ENCODE peak calls at places on chromosomes 16 and 17, in four cellular contexts. One of them, this sample, is unnamed. For H3K4me1 and H3K27me3, the result is how much of the 10 kb centered on the place peaks cover.

GRCh38 chr16:70714526-70715112 is 28.8 kb upstream of the MTSS2 start:
- DNase-seq in neural progenitor cell: no peak
- DNase-seq in IMR-90: no peak
- DNase-seq in endodermal cell: no peak
- DNase-seq in this sample: no peak

GRCh38 chr16:28587386-28587785 is 9.5 kb downstream of the SULT1A2 start:
- DNase-seq in neural progenitor cell: no peak
- DNase-seq in IMR-90: no peak
- DNase-seq in endodermal cell: no peak
- DNase-seq in this sample: no peak

GRCh38 chr17:55300479-55301290 is 35.9 kb downstream of the HLF start:
- DNase-seq in neural progenitor cell: no peak
- DNase-seq in IMR-90: no peak
- DNase-seq in endodermal cell: no peak
- DNase-seq in this sample: no peak

GRCh38 chr16:67530013-67530939 is 1.6 kb downstream of the RIPOR1 start:
- DNase-seq in neural progenitor cell: peak
- DNase-seq in IMR-90: peak
- DNase-seq in endodermal cell: peak
- DNase-seq in this sample: no peak

GRCh38 chr17:6413073-6413472 is 21.8 kb downstream of the AIPL1 start:
- DNase-seq in neural progenitor cell: peak
- DNase-seq in IMR-90: peak
- DNase-seq in endodermal cell: no peak
- DNase-seq in this sample: peak

GRCh38 chr17:31339906-31340661 is 18.7 kb upstream of the EVI2A start:
- DNase-seq in neural progenitor cell: no peak
- DNase-seq in IMR-90: peak
- DNase-seq in endodermal cell: no peak
- DNase-seq in this sample: no peak

GRCh38 chr17:38864636-38865398 is 5.0 kb upstream of the LASP1 start:
- DNase-seq in neural progenitor cell: peak
- DNase-seq in IMR-90: peak
- DNase-seq in endodermal cell: peak
- DNase-seq in this sample: no peak

GRCh38 chr17:28665994-28666393 is 4.0 kb downstream of the SUPT6H start:
- DNase-seq in neural progenitor cell: no peak
- DNase-seq in IMR-90: no peak
- DNase-seq in endodermal cell: no peak
- DNase-seq in this sample: no peak

GRCh38 chr16:47110939-47111338 is 32.8 kb downstream of the NETO2 start:
- DNase-seq in neural progenitor cell: peak
- DNase-seq in IMR-90: no peak
- DNase-seq in endodermal cell: no peak
- DNase-seq in this sample: no peak

GRCh38 chr16:78022347-78022746 is at the start of gene CLEC3A:
- DNase-seq in neural progenitor cell: peak
- DNase-seq in IMR-90: no peak
- DNase-seq in endodermal cell: peak
- DNase-seq in this sample: no peak

GRCh38 chr17:47946929-47947397 is 5.6 kb downstream of the PNPO start:
- DNase-seq in neural progenitor cell: peak
- DNase-seq in IMR-90: peak
- DNase-seq in endodermal cell: peak
- DNase-seq in this sample: peak

GRCh38 chr17:73013816-73014663 is 78.4 kb downstream of the SLC39A11 start:
- DNase-seq in neural progenitor cell: peak
- DNase-seq in IMR-90: peak
- DNase-seq in endodermal cell: peak
- DNase-seq in this sample: no peak

GRCh38 chr17:6712058-6712853 is 913 bp downstream of the SLC13A5 start:
- DNase-seq in neural progenitor cell: peak
- DNase-seq in IMR-90: no peak
- DNase-seq in endodermal cell: peak
- DNase-seq in this sample: peak

GRCh38 chr17:49993423-49994037 is 1.5 kb downstream of the DLX3 start:
- DNase-seq in neural progenitor cell: peak
- DNase-seq in IMR-90: no peak
- DNase-seq in endodermal cell: peak
- DNase-seq in this sample: no peak

GRCh38 chr17:81509048-81509686 is 3.4 kb downstream of the ACTG1 start:
- DNase-seq in neural progenitor cell: no peak
- DNase-seq in IMR-90: no peak
- DNase-seq in endodermal cell: peak
- DNase-seq in this sample: no peak

GRCh38 chr17:67386965-67387551 is 10.0 kb downstream of the PITPNC1 start:
- DNase-seq in neural progenitor cell: peak
- DNase-seq in IMR-90: peak
- DNase-seq in endodermal cell: peak
- DNase-seq in this sample: no peak

GRCh38 chr16:17451835-17452234 is 18.9 kb downstream of the XYLT1 start:
- DNase-seq in neural progenitor cell: no peak
- DNase-seq in IMR-90: no peak
- DNase-seq in endodermal cell: no peak
- DNase-seq in this sample: no peak

GRCh38 chr17:12664894-12665262 is 812 bp upstream of the MYOCD start:
- DNase-seq in neural progenitor cell: peak
- DNase-seq in IMR-90: no peak
- DNase-seq in endodermal cell: peak
- DNase-seq in this sample: no peak

GRCh38 chr16:72400257-72401078 is 228.5 kb upstream of the PMFBP1 start:
- DNase-seq in neural progenitor cell: peak
- DNase-seq in IMR-90: peak
- DNase-seq in endodermal cell: peak
- DNase-seq in this sample: peak

GRCh38 chr16:1533443-1533951 is at the start of gene TMEM204:
- DNase-seq in neural progenitor cell: no peak
- DNase-seq in IMR-90: peak
- DNase-seq in endodermal cell: no peak
- DNase-seq in this sample: no peak

GRCh38 chr17:74641224-74641948 is 17.8 kb upstream of the CD300E start:
- DNase-seq in neural progenitor cell: no peak
- DNase-seq in IMR-90: no peak
- DNase-seq in endodermal cell: no peak
- DNase-seq in this sample: no peak

GRCh38 chr17:19005442-19005773 is 844 bp upstream of the FAM83G start:
- DNase-seq in neural progenitor cell: no peak
- DNase-seq in IMR-90: no peak
- DNase-seq in endodermal cell: no peak
- DNase-seq in this sample: no peak

GRCh38 chr17:37642706-37643105 is 540 bp downstream of the DDX52 start:
- DNase-seq in neural progenitor cell: no peak
- DNase-seq in IMR-90: peak
- DNase-seq in endodermal cell: no peak
- DNase-seq in this sample: no peak

GRCh38 chr17:55275894-55276804 is 11.4 kb downstream of the HLF start:
- DNase-seq in neural progenitor cell: no peak
- DNase-seq in IMR-90: no peak
- DNase-seq in endodermal cell: no peak
- DNase-seq in this sample: no peak

GRCh38 chr17:49715221-49715620 is 7.5 kb upstream of the SLC35B1 start:
- DNase-seq in neural progenitor cell: no peak
- DNase-seq in IMR-90: no peak
- DNase-seq in endodermal cell: no peak
- DNase-seq in this sample: no peak

GRCh38 chr17:27415090-27415795 is 41.0 kb upstream of the KSR1 start:
- DNase-seq in neural progenitor cell: no peak
- DNase-seq in IMR-90: no peak
- DNase-seq in endodermal cell: peak
- DNase-seq in this sample: no peak

GRCh38 chr17:16363749-16364536 is 10.7 kb upstream of the CENPV start:
- DNase-seq in neural progenitor cell: peak
- DNase-seq in IMR-90: peak
- DNase-seq in endodermal cell: peak
- DNase-seq in this sample: peak

GRCh38 chr17:38595892-38596291 is 9.9 kb downstream of the SRCIN1 start:
- DNase-seq in neural progenitor cell: peak
- DNase-seq in IMR-90: no peak
- DNase-seq in endodermal cell: no peak
- DNase-seq in this sample: no peak

GRCh38 chr16:69329369-69330285 is 761 bp downstream of the PDF start:
- DNase-seq in neural progenitor cell: peak
- DNase-seq in IMR-90: no peak
- DNase-seq in endodermal cell: peak
- DNase-seq in this sample: no peak

GRCh38 chr17:55770220-55770870 is 19.5 kb downstream of the PCTP start:
- DNase-seq in neural progenitor cell: peak
- DNase-seq in IMR-90: peak
- DNase-seq in endodermal cell: no peak
- DNase-seq in this sample: no peak

GRCh38 chr16:83915081-83915480 is 16.2 kb downstream of the MLYCD start:
- DNase-seq in neural progenitor cell: no peak
- DNase-seq in IMR-90: no peak
- DNase-seq in endodermal cell: no peak
- DNase-seq in this sample: no peak
- H3K4me1 ChIP-seq in neural progenitor cell: under half
- H3K4me1 ChIP-seq in IMR-90: under half
- H3K4me1 ChIP-seq in endodermal cell: under half
- H3K4me1 ChIP-seq in this sample: under half

GRCh38 chr16:79826732-79827514 is 226.4 kb upstream of the MAF start:
- DNase-seq in neural progenitor cell: no peak
- DNase-seq in IMR-90: no peak
- DNase-seq in endodermal cell: no peak
- DNase-seq in this sample: no peak
- H3K27me3 ChIP-seq in neural progenitor cell: under half
- H3K27me3 ChIP-seq in IMR-90: under half
- H3K27me3 ChIP-seq in endodermal cell: under half
- H3K27me3 ChIP-seq in this sample: under half

GRCh38 chr16:89166696-89167424 is 4.7 kb upstream of the CDH15 start:
- DNase-seq in neural progenitor cell: no peak
- DNase-seq in IMR-90: no peak
- DNase-seq in endodermal cell: no peak
- DNase-seq in this sample: no peak
- H3K9ac ChIP-seq in neural progenitor cell: no peak
- H3K9ac ChIP-seq in IMR-90: no peak
- H3K9ac ChIP-seq in endodermal cell: no peak
- H3K9ac ChIP-seq in this sample: peak

GRCh38 chr17:40323317-40323716 is 14.3 kb downstream of the RARA start:
- DNase-seq in neural progenitor cell: no peak
- DNase-seq in IMR-90: no peak
- DNase-seq in endodermal cell: no peak
- DNase-seq in this sample: no peak
- H3K4me1 ChIP-seq in neural progenitor cell: under half
- H3K4me1 ChIP-seq in IMR-90: half or more
- H3K4me1 ChIP-seq in endodermal cell: under half
- H3K4me1 ChIP-seq in this sample: under half

DNA sequence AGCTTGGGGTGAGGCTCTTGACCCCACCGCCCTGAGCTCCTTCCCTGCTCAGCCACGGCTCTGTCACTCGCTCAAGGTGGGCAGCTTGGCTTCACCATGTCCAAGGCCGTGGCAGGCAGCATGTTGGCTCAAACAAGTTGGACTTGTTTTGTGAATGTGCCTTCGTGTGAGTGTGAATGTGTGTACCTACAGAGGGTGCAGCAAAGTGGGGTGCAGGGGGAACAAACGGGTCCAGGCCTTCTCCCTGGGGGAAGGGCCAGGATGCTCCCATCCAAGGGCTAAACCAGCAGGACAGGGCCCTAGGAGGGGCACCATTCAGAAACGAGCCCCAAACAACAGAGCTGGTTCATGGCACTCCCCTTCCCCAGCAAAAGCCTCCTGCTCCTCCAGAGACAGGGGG is 4.8 kb downstream of the FA2H start:
- DNase-seq in neural progenitor cell: no peak
- DNase-seq in IMR-90: no peak
- DNase-seq in endodermal cell: no peak
- DNase-seq in this sample: no peak
- H3K27me3 ChIP-seq in neural progenitor cell: under half
- H3K27me3 ChIP-seq in IMR-90: half or more
- H3K27me3 ChIP-seq in endodermal cell: under half
- H3K27me3 ChIP-seq in this sample: under half

DNA sequence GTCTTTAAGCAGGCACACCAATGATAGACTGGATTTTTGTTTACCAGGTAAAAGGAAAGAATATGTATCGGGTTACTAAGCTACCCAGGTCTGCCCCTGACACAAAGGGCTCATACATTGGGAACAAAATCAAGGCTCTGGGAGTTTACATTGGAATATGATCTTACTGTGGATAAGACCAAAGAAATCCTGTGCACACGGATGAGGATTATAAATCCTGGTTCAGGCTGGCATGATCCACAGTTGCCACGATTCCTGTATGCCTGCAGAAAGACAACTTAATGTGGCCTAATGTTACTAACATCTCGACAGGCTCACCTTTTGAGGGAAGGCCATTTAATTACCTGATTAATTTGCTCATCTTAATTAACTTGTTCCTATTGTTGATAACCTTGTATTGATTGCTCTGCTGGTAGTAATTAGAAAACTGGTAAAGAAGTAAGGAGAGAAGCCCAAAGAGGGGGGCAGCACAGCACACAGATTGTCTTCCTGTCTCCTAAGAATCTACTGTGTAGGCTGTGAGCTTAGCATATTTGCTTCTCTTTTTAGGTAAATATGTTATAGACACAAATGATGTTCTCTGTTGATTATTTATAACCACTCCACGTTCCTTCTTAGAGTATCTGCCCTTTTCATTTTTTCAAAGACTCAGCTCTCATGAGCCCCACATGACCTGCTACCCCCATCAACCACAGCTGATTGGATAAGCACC is 51.0 kb upstream of the TOX3 start:
- DNase-seq in neural progenitor cell: peak
- DNase-seq in IMR-90: no peak
- DNase-seq in endodermal cell: peak
- DNase-seq in this sample: no peak
- H3K9ac ChIP-seq in neural progenitor cell: no peak
- H3K9ac ChIP-seq in IMR-90: no peak
- H3K9ac ChIP-seq in endodermal cell: no peak
- H3K9ac ChIP-seq in this sample: no peak

GRCh38 chr17:4344926-4345325 is 21.5 kb downstream of the UBE2G1 start:
- DNase-seq in neural progenitor cell: no peak
- DNase-seq in IMR-90: no peak
- DNase-seq in endodermal cell: no peak
- DNase-seq in this sample: no peak
- H3K4me1 ChIP-seq in neural progenitor cell: under half
- H3K4me1 ChIP-seq in IMR-90: under half
- H3K4me1 ChIP-seq in endodermal cell: under half
- H3K4me1 ChIP-seq in this sample: under half